ENCODE peak calls at places on chromosome 5, in five cellular contexts. I, D, P, O and C are unnamed samples. For H3K4me1, the result is how much of the 10 kb centered on the place peaks cover.

GRCh38 chr5:35087971-35088370 is 40.2 kb upstream of the AGXT2 start:
- DNase-seq in O (peak), P (no peak), I (no peak), D (no peak), C (no peak)

GRCh38 chr5:448061-448765 is 5.2 kb downstream of the EXOC3 start:
- DNase-seq in P (no peak), I (no peak), O (no peak), D (peak), C (peak)

GRCh38 chr5:95822038-95822407 is 503 bp downstream of the GLRX start:
- DNase-seq in O (peak), I (peak), P (no peak), D (peak), C (peak)

GRCh38 chr5:153147891-153148623 is 342.4 kb upstream of the GRIA1 start:
- DNase-seq in P (no peak), D (no peak), I (peak), O (no peak), C (no peak)

GRCh38 chr5:56601641-56602071 is 213.7 kb upstream of the MAP3K1 start:
- DNase-seq in O (peak), I (peak), D (no peak), P (no peak), C (no peak)

GRCh38 chr5:27682600-27682999 is 644.2 kb upstream of the CDH9 start:
- DNase-seq in I (peak), D (no peak), P (no peak), O (no peak), C (no peak)

GRCh38 chr5:102312586-102312985 is 16.5 kb upstream of the SLCO4C1 start:
- DNase-seq in D (no peak), I (no peak), P (no peak), O (no peak), C (no peak)

GRCh38 chr5:93186031-93186682 is 394.9 kb downstream of the NR2F1-AS1 start:
- DNase-seq in I (no peak), O (peak), D (no peak), P (no peak), C (no peak)

GRCh38 chr5:74801941-74802340 is 34.9 kb downstream of the NSA2 start:
- DNase-seq in P (no peak), D (no peak), I (no peak), O (peak), C (no peak)

GRCh38 chr5:27328480-27328879 is 290.1 kb upstream of the CDH9 start:
- DNase-seq in P (no peak), I (no peak), D (no peak), O (peak), C (no peak)

GRCh38 chr5:65199988-65200668 is 281.6 kb downstream of the ADAMTS6 start:
- DNase-seq in D (no peak), O (peak), P (no peak), I (no peak), C (no peak)

GRCh38 chr5:5018560-5018935 is 121.6 kb upstream of the ADAMTS16 start:
- DNase-seq in O (no peak), P (no peak), D (no peak), I (no peak), C (no peak)

GRCh38 chr5:135185461-135186075 is 151.5 kb upstream of the PITX1 start:
- DNase-seq in P (no peak), I (no peak), O (peak), D (no peak), C (no peak)

GRCh38 chr5:13107553-13107952 is 836.9 kb downstream of the DNAH5 start:
- DNase-seq in O (no peak), P (no peak), I (no peak), D (no peak), C (no peak)

GRCh38 chr5:150431048-150431447 is 18.3 kb upstream of the CD74 start:
- DNase-seq in O (no peak), D (no peak), P (no peak), I (no peak), C (no peak)

GRCh38 chr5:64299805-64300204 is 134.2 kb downstream of the RNF180 start:
- DNase-seq in O (no peak), D (no peak), P (no peak), I (no peak), C (no peak)

GRCh38 chr5:6721442-6721841 is 8.2 kb downstream of the TENT4A start:
- DNase-seq in O (no peak), I (no peak), D (no peak), P (no peak), C (peak)

GRCh38 chr5:3324421-3325101 is 271.1 kb upstream of the IRX1 start:
- DNase-seq in P (no peak), O (no peak), D (no peak), I (peak), C (no peak)

DNA sequence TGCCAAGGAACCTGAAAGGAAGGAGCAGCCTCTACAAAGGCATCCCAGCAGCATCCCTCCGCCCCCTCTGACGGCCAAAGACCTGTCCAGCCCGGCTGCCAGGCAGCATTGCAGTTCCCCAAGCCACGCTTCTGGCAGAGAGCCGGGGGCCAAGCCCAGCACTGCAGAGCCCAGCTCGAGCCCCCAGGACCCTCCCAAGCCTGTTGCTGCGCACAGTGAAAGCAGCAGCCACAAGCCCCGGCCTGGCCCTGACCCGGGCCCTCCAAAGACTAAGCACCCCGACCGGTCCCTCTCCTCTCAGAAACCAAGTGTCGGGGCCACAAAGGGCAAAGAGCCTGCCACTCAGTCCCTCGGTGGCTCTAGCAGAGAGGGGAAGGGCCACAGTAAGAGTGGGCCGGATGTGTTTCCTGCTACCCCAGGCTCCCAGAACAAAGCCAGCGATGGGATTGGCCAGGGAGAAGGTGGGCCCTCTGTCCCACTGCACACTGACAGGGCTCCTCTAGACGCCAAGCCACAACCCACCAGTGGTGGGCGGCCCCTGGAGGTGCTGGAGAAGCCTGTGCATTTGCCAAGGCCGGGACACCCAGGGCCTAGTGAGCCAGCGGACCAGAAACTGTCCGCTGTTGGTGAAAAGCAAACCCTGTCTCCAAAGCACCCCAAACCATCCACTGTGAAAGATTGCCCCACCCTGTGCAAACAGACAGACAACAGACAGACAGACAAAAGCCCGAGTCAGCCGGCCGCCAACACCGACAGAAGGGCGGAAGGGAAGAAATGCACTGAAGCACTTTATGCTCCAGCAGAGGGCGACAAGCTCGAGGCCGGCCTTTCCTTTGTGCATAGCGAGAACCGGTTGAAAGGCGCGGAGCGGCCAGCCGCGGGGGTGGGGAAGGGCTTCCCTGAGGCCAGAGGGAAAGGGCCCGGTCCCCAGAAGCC is 30.8 kb downstream of the CD180 start:
- DNase-seq in P (peak), I (peak), O (peak), D (peak), C (peak)
- H3K4me3 ChIP-seq in P (peak), I (no peak), O (no peak), D (no peak), C (no peak)

GRCh38 chr5:80964491-80964890 is 4.3 kb downstream of the RASGRF2 start:
- DNase-seq in P (no peak), D (no peak), I (no peak), O (peak), C (no peak)

GRCh38 chr5:80963521-80963895 is 3.3 kb downstream of the RASGRF2 start:
- DNase-seq in O (peak), D (no peak), P (no peak), I (no peak), C (no peak)

GRCh38 chr5:80963966-80964481 is 3.9 kb downstream of the RASGRF2 start:
- DNase-seq in I (no peak), P (no peak), D (no peak), O (peak), C (no peak)

GRCh38 chr5:80961376-80962281 is 1.5 kb downstream of the RASGRF2 start:
- DNase-seq in D (no peak), O (peak), I (peak), P (no peak), C (no peak)

DNA sequence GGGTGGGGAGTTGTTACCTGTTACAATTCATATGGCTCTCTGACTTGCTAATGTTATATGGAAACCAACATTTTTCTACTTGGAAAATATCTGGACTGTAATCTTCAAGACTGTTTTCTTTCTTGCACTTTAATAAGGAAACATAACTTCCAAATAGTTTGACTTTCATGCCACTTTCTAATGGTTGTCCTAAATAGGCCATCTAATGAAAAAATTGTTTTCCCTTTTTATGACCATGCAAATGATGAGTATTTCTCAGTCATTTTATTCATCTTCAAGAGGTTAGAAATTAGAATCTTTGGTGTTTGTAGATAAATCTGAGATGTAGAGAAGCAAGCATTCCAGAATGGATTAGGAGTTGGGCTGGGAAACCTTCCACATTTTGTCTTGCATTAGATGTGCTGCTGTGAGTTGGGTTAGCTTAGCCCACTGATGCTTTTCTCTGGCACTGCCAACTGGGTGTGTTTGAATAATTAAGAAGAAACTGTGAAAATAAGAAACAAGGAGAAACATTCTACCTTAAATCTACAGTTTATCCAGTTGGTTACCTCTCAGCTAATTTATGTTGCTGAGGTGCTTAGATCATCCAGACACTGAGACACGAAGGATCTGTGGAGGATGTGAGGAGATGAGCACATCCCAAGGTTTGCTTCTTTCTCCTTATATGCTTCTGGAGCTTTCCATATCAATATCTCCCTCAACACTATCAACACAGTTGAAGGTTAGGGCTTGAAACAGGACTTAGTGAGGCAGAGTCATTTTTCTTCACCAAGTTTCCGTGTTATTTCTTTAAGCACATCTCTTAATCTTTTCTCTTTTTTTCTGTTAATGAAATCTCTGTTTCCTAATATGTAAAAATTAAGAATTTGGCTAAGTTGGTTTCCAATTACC is 2.7 kb downstream of the RASGRF2 start:
- DNase-seq in P (no peak), I (peak), D (no peak), O (no peak), C (no peak)
- H3K4me1 ChIP-seq in P (half or more), I (under half), D (under half), O (under half), C (under half)

GRCh38 chr5:140205952-140206351 is 31.0 kb downstream of the CYSTM1 start:
- DNase-seq in I (peak), D (no peak), O (no peak), P (no peak), C (no peak)
- H3K4me3 ChIP-seq in I (no peak), D (no peak), O (no peak), P (no peak), C (no peak)

GRCh38 chr5:119412828-119413227 is 39.5 kb upstream of the HSD17B4 start:
- DNase-seq in D (no peak), P (no peak), O (no peak), I (no peak), C (no peak)
- H3K4me1 ChIP-seq in D (under half), P (under half), O (under half), I (under half), C (under half)

GRCh38 chr5:129609710-129610109 is 138.2 kb upstream of the MINAR2 start:
- DNase-seq in I (no peak), O (no peak), P (no peak), D (no peak), C (no peak)

DNA sequence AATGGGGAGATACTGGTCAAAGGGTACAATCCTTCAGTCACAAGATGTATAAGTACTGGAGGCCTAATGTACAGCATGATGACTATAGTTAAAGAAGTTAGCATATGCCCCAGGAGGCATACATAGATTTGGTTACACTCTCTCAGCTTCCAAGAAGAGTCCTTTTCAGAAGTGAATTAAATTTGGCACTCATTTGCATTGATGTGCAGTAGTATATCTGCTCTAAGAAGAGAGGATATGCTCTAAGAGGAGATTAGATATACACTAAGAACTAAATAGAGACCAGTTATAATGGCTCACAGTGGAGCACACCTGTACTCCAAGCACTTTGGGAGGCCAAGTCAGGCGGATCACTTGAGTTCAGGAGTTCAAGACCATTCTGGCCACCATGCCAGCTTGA is 139.5 kb upstream of the MINAR2 start:
- DNase-seq in P (no peak), D (no peak), O (no peak), I (no peak), C (no peak)
- H3K4me3 ChIP-seq in P (no peak), D (no peak), O (no peak), I (no peak), C (no peak)

DNA sequence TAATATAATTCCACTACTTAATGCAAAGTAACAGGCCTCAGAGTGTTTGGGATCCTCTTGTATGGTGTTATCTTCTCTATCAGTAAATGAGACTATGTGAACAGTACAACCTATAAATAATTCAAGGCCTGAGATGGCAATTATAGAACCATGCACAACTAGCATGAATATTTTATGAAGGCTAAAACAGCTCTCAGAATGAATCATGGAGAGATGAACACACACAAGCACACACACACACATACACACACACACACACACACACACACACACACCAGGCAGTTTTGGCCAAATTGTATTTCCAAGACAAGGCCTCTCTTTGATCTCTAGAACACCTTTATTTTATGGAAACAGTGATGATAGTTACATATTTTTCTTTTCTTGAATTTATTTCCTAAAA is 224.9 kb downstream of the EBF1 start:
- DNase-seq in P (no peak), O (no peak), I (no peak), D (no peak), C (no peak)
- H3K4me1 ChIP-seq in P (under half), O (under half), I (under half), D (under half), C (under half)

DNA sequence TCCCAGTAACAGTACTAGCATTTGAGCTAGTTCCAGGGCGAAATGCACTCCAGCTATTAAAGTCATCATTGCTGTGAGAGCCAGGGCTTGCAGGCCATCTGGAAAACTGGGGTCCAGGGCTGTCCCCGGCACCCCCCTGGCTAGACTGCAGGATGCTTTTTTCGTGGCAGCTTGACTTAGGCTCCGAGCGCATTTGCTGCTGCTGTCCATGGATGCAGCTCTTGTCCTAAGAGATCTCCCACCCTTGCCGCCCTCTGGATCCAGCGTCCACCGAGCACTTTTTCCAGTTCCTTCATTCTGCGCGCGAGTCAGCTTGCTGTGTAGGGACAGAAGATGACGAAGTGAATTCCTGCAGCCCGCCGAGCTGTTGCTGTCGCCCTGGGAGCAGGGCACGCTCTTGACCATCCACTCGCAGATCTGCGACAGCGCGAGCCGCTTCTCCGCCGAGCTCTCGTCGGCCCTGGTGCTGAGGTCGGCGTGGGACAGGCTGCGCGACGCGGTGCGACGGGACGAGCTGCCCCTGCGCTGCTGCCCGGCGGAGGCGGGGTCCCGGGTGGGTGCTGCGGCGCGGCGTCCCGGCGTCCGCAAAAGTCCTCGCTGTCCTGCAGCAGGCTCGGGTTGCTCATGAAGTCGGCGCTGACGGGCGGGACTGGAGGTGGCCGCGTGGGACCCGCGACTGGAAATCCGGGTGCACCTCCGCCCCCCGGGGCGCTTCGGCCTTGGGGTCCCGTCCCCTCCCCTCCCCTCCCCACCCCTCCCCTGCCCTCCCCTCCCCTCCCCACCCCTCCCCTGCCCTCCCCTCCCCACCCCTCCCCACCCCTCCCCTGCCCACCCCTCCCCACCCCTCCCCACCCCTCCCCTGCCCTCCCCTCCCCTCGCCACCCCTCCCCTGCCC is 30.6 kb downstream of the OR2V1 start:
- DNase-seq in I (peak), O (no peak), D (no peak), P (no peak), C (no peak)
- H3K4me3 ChIP-seq in I (peak), O (peak), D (no peak), P (no peak), C (no peak)